ENCODE peak calls at places on chromosomes 11 and 22, in ten cellular contexts. A is AG04449, Z is coronary artery, B is germinal center, E is left colon, S is lung microvascular endothelial cell, I is NCI-H748 treated with DMSO at 0.1 percent for 48 hours, T is substantia nigra, Q is mesothelial cell of epicardium, V is head of caudate nucleus. L is an unnamed sample.

GRCh38 chr11:114398303-114398920 is 1.9 kb downstream of the C11orf71 start:
- DNase-seq in A (no peak), Z (no peak), B (no peak), E (no peak), S (no peak), I (no peak), T (no peak), Q (no peak), V (no peak), L (no peak)

GRCh38 chr11:41306435-41306834 is 153.0 kb downstream of the LRRC4C start:
- DNase-seq in A (no peak), Z (no peak), B (no peak), E (no peak), S (no peak), I (no peak), T (no peak), Q (no peak), V (peak), L (no peak)

GRCh38 chr11:29217901-29218300 is 798.9 kb downstream of the KCNA4 start:
- DNase-seq in A (no peak), Z (no peak), B (no peak), E (no peak), S (no peak), I (no peak), T (no peak), Q (no peak), V (no peak), L (no peak)

GRCh38 chr11:134266841-134267251 is 9.3 kb upstream of the GLB1L3 start:
- DNase-seq in A (peak), Z (no peak), B (no peak), E (no peak), S (peak), I (no peak), T (no peak), Q (no peak), V (no peak), L (no peak)

GRCh38 chr22:29269731-29270474 is 1.8 kb downstream of the EWSR1 start:
- DNase-seq in A (no peak), Z (no peak), B (no peak), E (no peak), S (peak), I (no peak), T (no peak), Q (no peak), V (no peak), L (no peak)

GRCh38 chr11:47409440-47410403 is 1.3 kb downstream of the SLC39A13 start:
- DNase-seq in A (no peak), Z (peak), B (no peak), E (no peak), S (no peak), I (no peak), T (no peak), Q (no peak), V (no peak), L (no peak)

GRCh38 chr22:50189184-50189848 is 3.6 kb downstream of the TRABD start:
- DNase-seq in A (no peak), Z (no peak), B (no peak), E (peak), S (no peak), I (no peak), T (no peak), Q (no peak), V (no peak), L (no peak)

GRCh38 chr11:20388096-20389055 is 860 bp downstream of the PRMT3 start:
- DNase-seq in A (no peak), Z (no peak), B (peak), E (no peak), S (no peak), I (peak), T (no peak), Q (no peak), V (peak), L (no peak)

GRCh38 chr11:70901951-70902521 is 350.3 kb downstream of the SHANK2 start:
- DNase-seq in A (no peak), Z (no peak), B (no peak), E (peak), S (no peak), I (no peak), T (no peak), Q (no peak), V (peak), L (no peak)

GRCh38 chr11:64469288-64469687 is 110.3 kb downstream of the RPS6KA4 start:
- DNase-seq in A (no peak), Z (no peak), B (no peak), E (no peak), S (no peak), I (no peak), T (no peak), Q (peak), V (no peak), L (no peak)

GRCh38 chr11:36622431-36623136 is 24.5 kb upstream of the RAG2 start:
- DNase-seq in A (peak), Z (no peak), B (no peak), E (no peak), S (peak), I (no peak), T (no peak), Q (no peak), V (peak), L (no peak)

GRCh38 chr11:124865902-124866851 is 945 bp downstream of the ROBO3 start:
- DNase-seq in A (no peak), Z (peak), B (peak), E (no peak), S (peak), I (no peak), T (no peak), Q (peak), V (peak), L (no peak)

GRCh38 chr11:64661146-64661545 is 61.9 kb downstream of the NRXN2 start:
- DNase-seq in A (peak), Z (peak), B (no peak), E (no peak), S (no peak), I (no peak), T (no peak), Q (no peak), V (no peak), L (peak)

GRCh38 chr11:71202966-71203365 is 49.4 kb downstream of the SHANK2 start:
- DNase-seq in A (no peak), Z (no peak), B (no peak), E (peak), S (no peak), I (no peak), T (no peak), Q (no peak), V (no peak), L (no peak)

GRCh38 chr22:20520093-20520511 is 12.7 kb downstream of the MED15 start:
- DNase-seq in A (no peak), Z (no peak), B (no peak), E (no peak), S (peak), I (no peak), T (no peak), Q (no peak), V (no peak), L (no peak)

GRCh38 chr11:87022254-87022653 is 15.5 kb upstream of the TMEM135 start:
- DNase-seq in A (no peak), Z (no peak), B (no peak), E (no peak), S (no peak), I (no peak), T (no peak), Q (no peak), V (no peak), L (no peak)

GRCh38 chr22:38180841-38181452 is 683 bp downstream of the PLA2G6 start:
- DNase-seq in A (no peak), Z (no peak), B (peak), E (peak), S (no peak), I (no peak), T (peak), Q (no peak), V (peak), L (no peak)

GRCh38 chr22:23193420-23193819 is 13.1 kb downstream of the BCR start:
- DNase-seq in A (no peak), Z (no peak), B (no peak), E (no peak), S (no peak), I (no peak), T (no peak), Q (no peak), V (no peak), L (no peak)

GRCh38 chr11:84890706-84891105 is 736.4 kb downstream of the DLG2 start:
- DNase-seq in A (no peak), Z (no peak), B (no peak), E (no peak), S (no peak), I (no peak), T (no peak), Q (no peak), V (no peak), L (no peak)

GRCh38 chr22:49323751-49324415 is 503.8 kb downstream of the BRD1 start:
- DNase-seq in A (no peak), Z (peak), B (no peak), E (no peak), S (no peak), I (no peak), T (no peak), Q (peak), V (no peak), L (no peak)

GRCh38 chr22:48494968-48495750 is 1332.5 kb downstream of the BRD1 start:
- DNase-seq in A (no peak), Z (no peak), B (no peak), E (peak), S (no peak), I (no peak), T (no peak), Q (no peak), V (no peak), L (no peak)

GRCh38 chr11:32396331-32396730 is 39.0 kb downstream of the WT1 start:
- DNase-seq in A (no peak), Z (no peak), B (no peak), E (no peak), S (no peak), I (no peak), T (no peak), Q (no peak), V (no peak), L (no peak)

GRCh38 chr11:45665206-45665932 is at the start of gene CHST1:
- DNase-seq in A (no peak), Z (no peak), B (peak), E (no peak), S (peak), I (peak), T (no peak), Q (peak), V (peak), L (no peak)

GRCh38 chr22:21876486-21877176 is 9.2 kb upstream of the MAPK1 start:
- DNase-seq in A (peak), Z (no peak), B (no peak), E (no peak), S (peak), I (no peak), T (no peak), Q (no peak), V (no peak), L (no peak)

GRCh38 chr11:66126808-66127555 is 56.9 kb downstream of the PACS1 start:
- DNase-seq in A (peak), Z (peak), B (peak), E (peak), S (peak), I (no peak), T (no peak), Q (peak), V (peak), L (peak)

GRCh38 chr11:81420668-81421550 is 1312.8 kb downstream of the FAM181B start:
- DNase-seq in A (no peak), Z (no peak), B (no peak), E (no peak), S (no peak), I (no peak), T (no peak), Q (no peak), V (no peak), L (no peak)

GRCh38 chr11:62392944-62393628 is 25.7 kb upstream of the SCGB1A1 start:
- DNase-seq in A (no peak), Z (no peak), B (peak), E (no peak), S (no peak), I (no peak), T (no peak), Q (no peak), V (no peak), L (no peak)

GRCh38 chr11:725624-726202 is 19.7 kb downstream of the EPS8L2 start:
- DNase-seq in A (no peak), Z (no peak), B (no peak), E (no peak), S (no peak), I (peak), T (no peak), Q (no peak), V (no peak), L (no peak)

GRCh38 chr11:44607987-44608386 is 42.5 kb downstream of the CD82 start:
- DNase-seq in A (no peak), Z (no peak), B (no peak), E (no peak), S (no peak), I (no peak), T (no peak), Q (no peak), V (no peak), L (no peak)

GRCh38 chr11:6607190-6607635 is 3.6 kb downstream of the ILK start:
- DNase-seq in A (no peak), Z (no peak), B (no peak), E (no peak), S (no peak), I (no peak), T (no peak), Q (no peak), V (no peak), L (no peak)

L was measured in thoracic aorta.